ENCODE peak calls at places on chromosomes 2 and 18, in seven cellular contexts. T, G, N, W, E, R and K are unnamed samples. For H3K79me1, the result is how much of the 10 kb centered on the place peaks cover.

GRCh38 chr2:25273985-25274550 is 67.7 kb downstream of the DNMT3A start:
- DNase-seq in T (no peak), G (no peak), N (no peak), W (no peak), E (no peak), R (no peak), K (no peak)

GRCh38 chr18:49874238-49874637 is 60.9 kb upstream of the ACAA2 start:
- DNase-seq in T (no peak), G (no peak), N (no peak), W (no peak), E (no peak), R (no peak), K (no peak)

GRCh38 chr18:45951021-45951714 is 16.0 kb downstream of the EPG5 start:
- DNase-seq in T (no peak), G (no peak), N (peak), W (peak), E (peak), R (no peak), K (peak)

GRCh38 chr18:57404345-57404744 is 30.8 kb upstream of the ONECUT2 start:
- DNase-seq in T (no peak), G (no peak), N (no peak), W (no peak), E (no peak), R (no peak), K (no peak)

GRCh38 chr2:18219676-18220075 is 340.8 kb downstream of the RDH14 start:
- DNase-seq in T (no peak), G (no peak), N (peak), W (no peak), E (peak), R (no peak), K (no peak)

GRCh38 chr2:100242891-100243670 is 79.2 kb downstream of the LONRF2 start:
- DNase-seq in T (peak), G (peak), N (peak), W (peak), E (peak), R (no peak), K (peak)

GRCh38 chr2:20436716-20437470 is 10.0 kb upstream of the RHOB start:
- DNase-seq in T (no peak), G (no peak), N (no peak), W (no peak), E (no peak), R (no peak), K (no peak)

GRCh38 chr2:85390941-85391669 is 19.1 kb downstream of the CAPG start:
- DNase-seq in T (peak), G (no peak), N (peak), W (peak), E (peak), R (peak), K (peak)

GRCh38 chr2:39515273-39515896 is 78.3 kb upstream of the MAP4K3 start:
- DNase-seq in T (no peak), G (no peak), N (no peak), W (no peak), E (no peak), R (no peak), K (no peak)

GRCh38 chr2:101864426-101864825 is 127.3 kb upstream of the IL1R2 start:
- DNase-seq in T (no peak), G (no peak), N (no peak), W (no peak), E (no peak), R (no peak), K (no peak)

GRCh38 chr18:10481831-10482230 is 27.4 kb downstream of the APCDD1 start:
- DNase-seq in T (no peak), G (no peak), N (no peak), W (no peak), E (no peak), R (no peak), K (peak)

DNA sequence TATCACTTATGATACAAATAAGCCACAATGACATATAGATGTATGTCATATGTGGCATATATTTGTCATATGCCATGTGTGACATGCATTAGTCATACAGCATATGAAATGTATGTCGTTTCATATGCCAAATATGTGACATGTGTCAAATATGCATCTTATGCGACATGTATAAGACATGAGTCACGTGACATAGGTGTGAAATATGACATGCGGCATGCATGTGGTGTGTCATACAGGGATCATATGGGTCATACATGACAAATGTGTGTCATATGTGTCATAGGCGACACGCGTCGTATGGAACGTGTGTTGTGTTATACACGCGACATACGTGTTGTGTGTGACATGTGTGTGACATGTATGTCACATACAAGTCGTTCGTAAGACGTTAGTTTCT is 2154.0 kb upstream of the PIK3C3 start:
- DNase-seq in T (no peak), G (no peak), N (no peak), W (no peak), E (no peak), R (no peak), K (no peak)
- H3K79me1 ChIP-seq in T (under half), G (under half), N (under half), W (under half), E (under half), R (under half), K (under half)

DNA sequence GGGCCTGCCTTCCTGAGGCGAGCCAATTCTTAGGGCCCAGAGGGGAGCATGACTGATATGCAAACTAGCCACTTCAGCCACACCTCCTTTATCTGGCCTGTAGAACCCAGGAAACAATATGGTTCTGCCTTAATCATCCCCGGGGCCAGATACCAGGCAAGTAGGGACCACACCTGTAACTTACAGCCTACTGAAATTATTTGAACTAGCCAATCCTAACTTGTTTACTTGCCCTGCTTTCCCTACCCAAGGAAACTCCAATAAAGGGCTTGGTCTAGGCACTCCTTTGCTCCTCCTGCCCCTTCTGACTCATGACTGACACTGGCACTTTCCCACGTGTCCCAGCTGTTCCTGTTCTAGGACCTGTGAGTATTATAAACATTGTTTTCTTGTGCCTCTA is 57.6 kb downstream of the MYOM1 start:
- DNase-seq in T (no peak), G (no peak), N (no peak), W (no peak), E (no peak), R (no peak), K (no peak)
- H3K4me2 ChIP-seq in T (no peak), G (no peak), N (no peak), W (no peak), E (no peak), R (no peak), K (no peak)

GRCh38 chr2:216366777-216367465 is 5.4 kb downstream of the MARCHF4 start:
- DNase-seq in T (no peak), G (no peak), N (peak), W (no peak), E (peak), R (no peak), K (no peak)

GRCh38 chr2:216372761-216373291 is 543 bp upstream of the MARCHF4 start:
- DNase-seq in T (no peak), G (no peak), N (peak), W (peak), E (peak), R (no peak), K (peak)

GRCh38 chr2:216370961-216371633 is 1.2 kb downstream of the MARCHF4 start:
- DNase-seq in T (peak), G (no peak), N (no peak), W (no peak), E (peak), R (no peak), K (peak)

GRCh38 chr2:216371756-216372702 is at the start of gene MARCHF4:
- DNase-seq in T (peak), G (peak), N (peak), W (peak), E (peak), R (peak), K (peak)

GRCh38 chr2:216369821-216370220 is 2.5 kb downstream of the MARCHF4 start:
- DNase-seq in T (no peak), G (no peak), N (no peak), W (no peak), E (no peak), R (no peak), K (no peak)
- H3K79me1 ChIP-seq in T (under half), G (under half), N (under half), W (under half), E (under half), R (under half), K (under half)

DNA sequence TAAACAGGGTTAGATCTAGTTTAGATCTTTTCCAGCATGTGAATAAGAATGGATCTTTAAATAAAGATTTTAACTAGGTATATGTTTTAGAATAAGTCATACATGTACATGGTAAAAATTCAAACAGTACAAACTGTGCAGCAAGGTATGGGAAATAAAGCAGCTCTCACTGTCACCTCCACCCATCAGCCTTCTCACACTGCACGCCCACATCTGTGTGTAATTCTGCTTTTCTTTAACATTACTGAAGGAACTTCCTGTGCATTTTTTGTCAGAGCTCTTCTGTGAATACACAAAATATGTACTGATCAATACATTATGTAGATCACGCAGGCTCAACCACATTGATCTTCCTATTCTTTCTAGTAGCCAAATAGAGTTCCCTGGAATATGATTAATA is 3.4 kb downstream of the CASP8 start:
- DNase-seq in T (no peak), G (no peak), N (no peak), W (no peak), E (no peak), R (no peak), K (no peak)
- H3K4me2 ChIP-seq in T (no peak), G (no peak), N (no peak), W (no peak), E (no peak), R (no peak), K (no peak)

DNA sequence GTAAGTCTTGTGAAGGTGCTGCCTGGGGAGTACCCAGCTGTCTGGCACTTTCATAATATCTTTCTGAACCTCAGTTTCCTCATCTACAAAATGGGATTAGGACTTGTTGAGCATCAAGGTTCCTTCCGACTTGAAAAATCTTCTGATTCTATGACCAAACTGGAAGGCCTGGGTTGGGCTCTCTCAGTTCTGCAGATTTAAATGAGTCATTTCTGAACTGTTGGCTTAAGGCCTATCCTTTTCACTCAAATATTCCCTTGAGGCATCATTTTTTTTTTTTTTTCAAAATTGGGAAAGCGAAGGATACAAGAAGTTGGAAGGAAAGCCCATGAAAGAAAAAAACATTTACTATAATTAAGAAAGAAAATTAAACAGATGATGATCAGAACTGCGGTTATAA is 40.8 kb upstream of the CYP1B1 start:
- DNase-seq in T (no peak), G (no peak), N (peak), W (no peak), E (no peak), R (no peak), K (no peak)
- H3K79me1 ChIP-seq in T (under half), G (under half), N (under half), W (under half), E (under half), R (under half), K (under half)